ENCODE peak calls at places on chromosomes 4 and X, in ten cellular contexts. One of them, this sample, is unnamed.
A peak's percentile ranks its signal among the peaks of the same experiment; 100 is the strongest.

GRCh38 chr4:87073570-87074470 is 139.0 kb downstream of the AFF1 start:
- DNase-seq in PC-3: peak; percentile 79
- DNase-seq in fibroblast of the aortic adventitia: peak; percentile 55
- DNase-seq in lung: no peak
- DNase-seq in ascending aorta: no peak
- DNase-seq in mammary epithelial cell: peak; percentile 17
- DNase-seq in fibroblast of mammary gland: no peak
- DNase-seq in B cell: peak; percentile 67
- DNase-seq in nephron progenitor cell: no peak
- DNase-seq in omental fat pad: no peak
- DNase-seq in this sample: peak; percentile 54

GRCh38 chrX:42093756-42094155 is 170.4 kb upstream of the CASK start:
- DNase-seq in nephron progenitor cell: no peak
- DNase-seq in omental fat pad: no peak
- DNase-seq in B cell: peak; percentile 2
- DNase-seq in PC-3: no peak
- DNase-seq in lung: no peak
- DNase-seq in fibroblast of mammary gland: peak; percentile 7
- DNase-seq in mammary epithelial cell: no peak
- DNase-seq in ascending aorta: no peak
- DNase-seq in fibroblast of the aortic adventitia: peak; percentile 34
- DNase-seq in this sample: no peak

GRCh38 chrX:100864967-100865366 is 9.2 kb downstream of the NOX1 start:
- DNase-seq in ascending aorta: no peak
- DNase-seq in nephron progenitor cell: no peak
- DNase-seq in omental fat pad: no peak
- DNase-seq in fibroblast of the aortic adventitia: peak; percentile 59
- DNase-seq in B cell: no peak
- DNase-seq in lung: no peak
- DNase-seq in fibroblast of mammary gland: peak; percentile 64
- DNase-seq in mammary epithelial cell: peak; percentile 49
- DNase-seq in PC-3: peak; percentile 27
- DNase-seq in this sample: no peak

GRCh38 chr4:3860913-3861636 is 94.9 kb downstream of the ADRA2C start:
- DNase-seq in mammary epithelial cell: no peak
- DNase-seq in nephron progenitor cell: no peak
- DNase-seq in B cell: no peak
- DNase-seq in PC-3: no peak
- DNase-seq in fibroblast of the aortic adventitia: no peak
- DNase-seq in lung: no peak
- DNase-seq in ascending aorta: no peak
- DNase-seq in omental fat pad: no peak
- DNase-seq in fibroblast of mammary gland: no peak
- DNase-seq in this sample: no peak

GRCh38 chrX:11667286-11667685 is 1.6 kb upstream of the ARHGAP6 start:
- DNase-seq in fibroblast of the aortic adventitia: no peak
- DNase-seq in ascending aorta: no peak
- DNase-seq in lung: no peak
- DNase-seq in fibroblast of mammary gland: no peak
- DNase-seq in PC-3: no peak
- DNase-seq in omental fat pad: no peak
- DNase-seq in B cell: no peak
- DNase-seq in nephron progenitor cell: no peak
- DNase-seq in mammary epithelial cell: no peak
- DNase-seq in this sample: no peak

GRCh38 chr4:71141125-71141524 is 147.7 kb downstream of the DCK start:
- DNase-seq in B cell: no peak
- DNase-seq in ascending aorta: no peak
- DNase-seq in mammary epithelial cell: no peak
- DNase-seq in PC-3: no peak
- DNase-seq in omental fat pad: no peak
- DNase-seq in nephron progenitor cell: no peak
- DNase-seq in fibroblast of the aortic adventitia: no peak
- DNase-seq in fibroblast of mammary gland: peak; percentile 16
- DNase-seq in lung: no peak
- DNase-seq in this sample: peak; percentile 14

GRCh38 chrX:16788477-16788876 is 2.2 kb downstream of the TXLNG start:
- DNase-seq in ascending aorta: peak; percentile 62
- DNase-seq in mammary epithelial cell: no peak
- DNase-seq in fibroblast of mammary gland: peak; percentile 74
- DNase-seq in omental fat pad: no peak
- DNase-seq in nephron progenitor cell: no peak
- DNase-seq in lung: no peak
- DNase-seq in PC-3: no peak
- DNase-seq in fibroblast of the aortic adventitia: peak; percentile 47
- DNase-seq in B cell: no peak
- DNase-seq in this sample: no peak

GRCh38 chr4:140937866-140938265 is 181.7 kb upstream of the TBC1D9 start:
- DNase-seq in fibroblast of mammary gland: peak; percentile 69
- DNase-seq in nephron progenitor cell: no peak
- DNase-seq in B cell: no peak
- DNase-seq in PC-3: peak; percentile 66
- DNase-seq in lung: no peak
- DNase-seq in omental fat pad: no peak
- DNase-seq in ascending aorta: no peak
- DNase-seq in mammary epithelial cell: no peak
- DNase-seq in fibroblast of the aortic adventitia: peak; percentile 17
- DNase-seq in this sample: no peak

GRCh38 chrX:12065251-12065650 is 73.0 kb upstream of the FRMPD4 start:
- DNase-seq in B cell: no peak
- DNase-seq in fibroblast of the aortic adventitia: peak; percentile 38
- DNase-seq in ascending aorta: no peak
- DNase-seq in mammary epithelial cell: peak; percentile 62
- DNase-seq in nephron progenitor cell: peak; percentile 35
- DNase-seq in PC-3: peak; percentile 73
- DNase-seq in omental fat pad: no peak
- DNase-seq in lung: no peak
- DNase-seq in fibroblast of mammary gland: peak; percentile 35
- DNase-seq in this sample: no peak

GRCh38 chr4:74166135-74166534 is 8.2 kb downstream of the MTHFD2L start:
- DNase-seq in fibroblast of mammary gland: no peak
- DNase-seq in mammary epithelial cell: no peak
- DNase-seq in PC-3: no peak
- DNase-seq in omental fat pad: no peak
- DNase-seq in lung: no peak
- DNase-seq in fibroblast of the aortic adventitia: no peak
- DNase-seq in nephron progenitor cell: no peak
- DNase-seq in B cell: no peak
- DNase-seq in ascending aorta: no peak
- DNase-seq in this sample: no peak

GRCh38 chr4:187480146-187481145 is 515.1 kb upstream of the ZFP42 start:
- DNase-seq in lung: no peak
- DNase-seq in fibroblast of mammary gland: no peak
- DNase-seq in B cell: no peak
- DNase-seq in ascending aorta: no peak
- DNase-seq in omental fat pad: no peak
- DNase-seq in fibroblast of the aortic adventitia: no peak
- DNase-seq in nephron progenitor cell: no peak
- DNase-seq in mammary epithelial cell: peak; percentile 16
- DNase-seq in PC-3: peak; percentile 82
- DNase-seq in this sample: no peak

GRCh38 chr4:1232661-1233621 is 16.0 kb downstream of the CTBP1 start:
- DNase-seq in fibroblast of the aortic adventitia: no peak
- DNase-seq in fibroblast of mammary gland: peak; percentile 45
- DNase-seq in PC-3: no peak
- DNase-seq in ascending aorta: no peak
- DNase-seq in lung: no peak
- DNase-seq in omental fat pad: no peak
- DNase-seq in B cell: no peak
- DNase-seq in mammary epithelial cell: no peak
- DNase-seq in nephron progenitor cell: peak; percentile 61
- DNase-seq in this sample: no peak

GRCh38 chrX:136639506-136640176 is 8.3 kb upstream of the CD40LG start:
- DNase-seq in fibroblast of mammary gland: peak; percentile 65
- DNase-seq in B cell: no peak
- DNase-seq in omental fat pad: no peak
- DNase-seq in mammary epithelial cell: peak; percentile 3
- DNase-seq in PC-3: peak; percentile 20
- DNase-seq in nephron progenitor cell: no peak
- DNase-seq in fibroblast of the aortic adventitia: peak; percentile 27
- DNase-seq in lung: no peak
- DNase-seq in ascending aorta: no peak
- DNase-seq in this sample: no peak

GRCh38 chrX:87571965-87572364 is 54.4 kb downstream of the KLHL4 start:
- DNase-seq in lung: no peak
- DNase-seq in mammary epithelial cell: no peak
- DNase-seq in PC-3: no peak
- DNase-seq in nephron progenitor cell: no peak
- DNase-seq in fibroblast of the aortic adventitia: peak; percentile 26
- DNase-seq in omental fat pad: no peak
- DNase-seq in B cell: no peak
- DNase-seq in ascending aorta: no peak
- DNase-seq in fibroblast of mammary gland: peak; percentile 4
- DNase-seq in this sample: no peak

GRCh38 chr4:55588160-55588559 is 3.9 kb downstream of the PDCL2 start:
- DNase-seq in fibroblast of mammary gland: no peak
- DNase-seq in omental fat pad: no peak
- DNase-seq in PC-3: no peak
- DNase-seq in fibroblast of the aortic adventitia: no peak
- DNase-seq in ascending aorta: no peak
- DNase-seq in lung: no peak
- DNase-seq in nephron progenitor cell: no peak
- DNase-seq in B cell: no peak
- DNase-seq in mammary epithelial cell: no peak
- DNase-seq in this sample: no peak

GRCh38 chr4:134057356-134057755 is 144.2 kb downstream of the PABPC4L start:
- DNase-seq in mammary epithelial cell: peak; percentile 28
- DNase-seq in fibroblast of the aortic adventitia: no peak
- DNase-seq in fibroblast of mammary gland: no peak
- DNase-seq in omental fat pad: no peak
- DNase-seq in nephron progenitor cell: no peak
- DNase-seq in PC-3: no peak
- DNase-seq in lung: no peak
- DNase-seq in ascending aorta: no peak
- DNase-seq in B cell: no peak
- DNase-seq in this sample: no peak

GRCh38 chr4:13966241-13967195 is 339.0 kb upstream of the BOD1L1 start:
- DNase-seq in mammary epithelial cell: peak; percentile 46
- DNase-seq in omental fat pad: no peak
- DNase-seq in nephron progenitor cell: no peak
- DNase-seq in fibroblast of the aortic adventitia: peak; percentile 85
- DNase-seq in B cell: no peak
- DNase-seq in PC-3: peak; percentile 72
- DNase-seq in ascending aorta: no peak
- DNase-seq in lung: no peak
- DNase-seq in fibroblast of mammary gland: peak; percentile 88
- DNase-seq in this sample: no peak
- TF ChIP-seq CTCF in mammary epithelial cell: no peak
- TF ChIP-seq CTCF in omental fat pad: no peak
- TF ChIP-seq CTCF in nephron progenitor cell: no peak
- TF ChIP-seq CTCF in fibroblast of the aortic adventitia: peak; percentile 39
- TF ChIP-seq CTCF in B cell: no peak
- TF ChIP-seq CTCF in PC-3: no peak
- TF ChIP-seq CTCF in ascending aorta: no peak
- TF ChIP-seq CTCF in lung: no peak
- TF ChIP-seq CTCF in fibroblast of mammary gland: peak; percentile 14
- TF ChIP-seq CTCF in this sample: no peak

DNA sequence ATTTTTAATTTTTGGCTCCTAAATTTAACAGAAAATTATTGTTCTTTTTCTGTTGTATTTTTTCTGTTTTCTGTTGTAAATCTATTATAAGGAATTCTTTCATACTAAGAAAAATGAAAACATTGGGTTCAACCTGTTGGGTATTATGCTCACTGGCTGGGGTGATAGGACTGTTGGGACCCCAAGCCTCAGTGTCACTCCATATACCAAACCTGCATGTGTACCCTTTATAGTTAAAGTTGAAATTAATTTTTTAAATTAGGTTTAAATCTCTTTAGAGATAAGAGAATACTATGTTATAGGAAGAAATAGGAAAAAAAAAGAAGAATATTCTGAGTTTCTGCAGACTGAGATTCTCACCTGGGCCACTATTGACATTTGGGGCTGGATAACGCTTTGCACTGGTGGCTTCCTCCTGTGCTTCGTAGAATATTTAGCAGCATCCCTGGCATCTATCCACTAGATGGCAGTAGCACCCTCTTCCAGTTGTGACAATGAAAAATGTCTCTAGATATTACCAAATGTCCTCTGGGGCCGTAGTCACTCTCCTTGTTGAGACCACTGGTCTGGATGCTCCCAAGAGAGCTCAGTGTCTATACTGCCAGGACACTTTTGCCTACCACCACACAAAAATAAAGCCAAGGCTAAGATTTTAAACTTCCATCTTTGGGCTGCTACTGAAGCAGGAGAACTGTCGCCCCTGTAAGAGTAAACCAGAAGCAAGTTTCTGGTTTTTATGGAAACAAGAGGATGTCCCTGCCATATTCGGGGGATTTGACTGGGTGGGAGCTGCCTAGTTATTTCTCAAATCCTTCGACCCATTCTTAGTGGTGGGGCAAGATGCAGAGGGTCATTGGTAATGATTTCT is 22.4 kb upstream of the CLTRN start:
- DNase-seq in nephron progenitor cell: peak; percentile 64
- DNase-seq in fibroblast of the aortic adventitia: peak; percentile 70
- DNase-seq in ascending aorta: peak; percentile 77
- DNase-seq in fibroblast of mammary gland: peak; percentile 68
- DNase-seq in B cell: peak; percentile 78
- DNase-seq in PC-3: peak; percentile 81
- DNase-seq in mammary epithelial cell: peak; percentile 49
- DNase-seq in lung: peak; percentile 64
- DNase-seq in omental fat pad: no peak
- DNase-seq in this sample: peak; percentile 44
- TF ChIP-seq CTCF in nephron progenitor cell: peak; percentile 82
- TF ChIP-seq CTCF in fibroblast of the aortic adventitia: peak; percentile 88
- TF ChIP-seq CTCF in ascending aorta: peak; percentile 72
- TF ChIP-seq CTCF in fibroblast of mammary gland: peak; percentile 89
- TF ChIP-seq CTCF in B cell: peak; percentile 71
- TF ChIP-seq CTCF in PC-3: peak; percentile 77
- TF ChIP-seq CTCF in mammary epithelial cell: peak; percentile 89
- TF ChIP-seq CTCF in lung: peak; percentile 71
- TF ChIP-seq CTCF in omental fat pad: no peak
- TF ChIP-seq CTCF in this sample: peak; percentile 57

DNA sequence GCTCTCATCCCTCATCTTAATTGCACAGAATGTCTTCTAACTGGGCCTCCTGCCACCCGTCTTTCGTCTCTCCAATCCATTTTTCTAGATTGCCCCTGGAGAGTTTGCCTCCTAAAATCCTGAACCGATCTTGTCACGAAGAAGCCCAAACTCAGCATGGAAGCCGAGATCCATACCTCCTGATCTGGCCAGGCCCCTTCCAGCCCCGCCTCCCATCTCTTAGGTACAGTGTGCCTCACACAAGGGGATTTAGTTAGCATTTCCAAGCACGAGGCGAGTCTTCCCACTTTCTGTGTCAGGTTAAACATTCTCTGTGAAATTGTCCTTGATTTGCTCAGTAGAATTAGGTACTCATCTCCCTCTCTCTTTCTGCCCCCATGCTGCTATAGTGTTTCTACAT is 80.0 kb upstream of the TENM3 start:
- DNase-seq in mammary epithelial cell: no peak
- DNase-seq in ascending aorta: no peak
- DNase-seq in lung: no peak
- DNase-seq in fibroblast of the aortic adventitia: no peak
- DNase-seq in nephron progenitor cell: no peak
- DNase-seq in omental fat pad: no peak
- DNase-seq in B cell: no peak
- DNase-seq in fibroblast of mammary gland: no peak
- DNase-seq in PC-3: no peak
- DNase-seq in this sample: no peak
- TF ChIP-seq CTCF in mammary epithelial cell: no peak
- TF ChIP-seq CTCF in ascending aorta: no peak
- TF ChIP-seq CTCF in lung: no peak
- TF ChIP-seq CTCF in fibroblast of the aortic adventitia: no peak
- TF ChIP-seq CTCF in nephron progenitor cell: no peak
- TF ChIP-seq CTCF in omental fat pad: no peak
- TF ChIP-seq CTCF in B cell: no peak
- TF ChIP-seq CTCF in fibroblast of mammary gland: no peak
- TF ChIP-seq CTCF in PC-3: no peak
- TF ChIP-seq CTCF in this sample: no peak

GRCh38 chr4:78767350-78767749 is 8.8 kb upstream of the BMP2K start:
- DNase-seq in nephron progenitor cell: no peak
- DNase-seq in fibroblast of the aortic adventitia: no peak
- DNase-seq in ascending aorta: no peak
- DNase-seq in mammary epithelial cell: no peak
- DNase-seq in B cell: no peak
- DNase-seq in omental fat pad: no peak
- DNase-seq in PC-3: no peak
- DNase-seq in lung: no peak
- DNase-seq in fibroblast of mammary gland: no peak
- DNase-seq in this sample: peak; percentile 29
- TF ChIP-seq CTCF in nephron progenitor cell: no peak
- TF ChIP-seq CTCF in fibroblast of the aortic adventitia: no peak
- TF ChIP-seq CTCF in ascending aorta: no peak
- TF ChIP-seq CTCF in mammary epithelial cell: no peak
- TF ChIP-seq CTCF in B cell: no peak
- TF ChIP-seq CTCF in omental fat pad: no peak
- TF ChIP-seq CTCF in PC-3: no peak
- TF ChIP-seq CTCF in lung: no peak
- TF ChIP-seq CTCF in fibroblast of mammary gland: no peak
- TF ChIP-seq CTCF in this sample: no peak